ENCODE peak calls at places on chromosomes 4 and X, in eight cellular contexts. One of them, this sample, is unnamed.

GRCh38 chr4:636628-636950 is 11.2 kb downstream of the PDE6B start:
- DNase-seq in ELR: no peak
- DNase-seq in NCI-H2081: no peak
- DNase-seq in amygdala: no peak
- DNase-seq in activated gamma-delta T cell treated with Interleukin-2 at 50 U/mL for 16 hours: no peak
- DNase-seq in activated CD8-positive, alpha-beta memory T cell treated with anti-CD3 and anti-CD28 coated beads for 24 hours: no peak
- DNase-seq in NCI-H1092 treated with DMSO at 0.1 percent for 48 hours: no peak
- DNase-seq in HS-5: no peak
- DNase-seq in this sample: no peak

GRCh38 chrX:50167366-50167765 is 33.4 kb downstream of the AKAP4 start:
- DNase-seq in ELR: no peak
- DNase-seq in NCI-H2081: no peak
- DNase-seq in amygdala: no peak
- DNase-seq in activated gamma-delta T cell treated with Interleukin-2 at 50 U/mL for 16 hours: no peak
- DNase-seq in activated CD8-positive, alpha-beta memory T cell treated with anti-CD3 and anti-CD28 coated beads for 24 hours: no peak
- DNase-seq in NCI-H1092 treated with DMSO at 0.1 percent for 48 hours: no peak
- DNase-seq in HS-5: no peak
- DNase-seq in this sample: no peak

GRCh38 chrX:149638860-149639259 is 7.3 kb upstream of the TMEM185A start:
- DNase-seq in ELR: peak
- DNase-seq in NCI-H2081: no peak
- DNase-seq in amygdala: no peak
- DNase-seq in activated gamma-delta T cell treated with Interleukin-2 at 50 U/mL for 16 hours: no peak
- DNase-seq in activated CD8-positive, alpha-beta memory T cell treated with anti-CD3 and anti-CD28 coated beads for 24 hours: no peak
- DNase-seq in NCI-H1092 treated with DMSO at 0.1 percent for 48 hours: no peak
- DNase-seq in HS-5: peak
- DNase-seq in this sample: no peak

GRCh38 chr4:139509727-139510410 is 46.1 kb downstream of the SETD7 start:
- DNase-seq in ELR: peak
- DNase-seq in NCI-H2081: no peak
- DNase-seq in amygdala: no peak
- DNase-seq in activated gamma-delta T cell treated with Interleukin-2 at 50 U/mL for 16 hours: no peak
- DNase-seq in activated CD8-positive, alpha-beta memory T cell treated with anti-CD3 and anti-CD28 coated beads for 24 hours: no peak
- DNase-seq in NCI-H1092 treated with DMSO at 0.1 percent for 48 hours: peak
- DNase-seq in HS-5: no peak
- DNase-seq in this sample: no peak

GRCh38 chr4:7632341-7632740 is 197.6 kb upstream of the PSAPL1 start:
- DNase-seq in ELR: no peak
- DNase-seq in NCI-H2081: no peak
- DNase-seq in amygdala: no peak
- DNase-seq in activated gamma-delta T cell treated with Interleukin-2 at 50 U/mL for 16 hours: no peak
- DNase-seq in activated CD8-positive, alpha-beta memory T cell treated with anti-CD3 and anti-CD28 coated beads for 24 hours: no peak
- DNase-seq in NCI-H1092 treated with DMSO at 0.1 percent for 48 hours: no peak
- DNase-seq in HS-5: no peak
- DNase-seq in this sample: no peak

GRCh38 chr4:86685401-86685800 is 91.3 kb downstream of the PTPN13 start:
- DNase-seq in ELR: peak
- DNase-seq in NCI-H2081: no peak
- DNase-seq in amygdala: no peak
- DNase-seq in activated gamma-delta T cell treated with Interleukin-2 at 50 U/mL for 16 hours: no peak
- DNase-seq in activated CD8-positive, alpha-beta memory T cell treated with anti-CD3 and anti-CD28 coated beads for 24 hours: no peak
- DNase-seq in NCI-H1092 treated with DMSO at 0.1 percent for 48 hours: no peak
- DNase-seq in HS-5: no peak
- DNase-seq in this sample: peak

GRCh38 chr4:177696438-177696966 is 254.3 kb upstream of the AGA start:
- DNase-seq in ELR: peak
- DNase-seq in NCI-H2081: no peak
- DNase-seq in amygdala: no peak
- DNase-seq in activated gamma-delta T cell treated with Interleukin-2 at 50 U/mL for 16 hours: no peak
- DNase-seq in activated CD8-positive, alpha-beta memory T cell treated with anti-CD3 and anti-CD28 coated beads for 24 hours: no peak
- DNase-seq in NCI-H1092 treated with DMSO at 0.1 percent for 48 hours: no peak
- DNase-seq in HS-5: no peak
- DNase-seq in this sample: peak

GRCh38 chrX:112761239-112762207 is 79.1 kb downstream of the AMOT start:
- DNase-seq in ELR: no peak
- DNase-seq in NCI-H2081: no peak
- DNase-seq in amygdala: no peak
- DNase-seq in activated gamma-delta T cell treated with Interleukin-2 at 50 U/mL for 16 hours: no peak
- DNase-seq in activated CD8-positive, alpha-beta memory T cell treated with anti-CD3 and anti-CD28 coated beads for 24 hours: no peak
- DNase-seq in NCI-H1092 treated with DMSO at 0.1 percent for 48 hours: no peak
- DNase-seq in HS-5: no peak
- DNase-seq in this sample: no peak

GRCh38 chrX:41779058-41779564 is 55.1 kb downstream of the GPR82 start:
- DNase-seq in ELR: peak
- DNase-seq in NCI-H2081: peak
- DNase-seq in amygdala: no peak
- DNase-seq in activated gamma-delta T cell treated with Interleukin-2 at 50 U/mL for 16 hours: no peak
- DNase-seq in activated CD8-positive, alpha-beta memory T cell treated with anti-CD3 and anti-CD28 coated beads for 24 hours: no peak
- DNase-seq in NCI-H1092 treated with DMSO at 0.1 percent for 48 hours: peak
- DNase-seq in HS-5: peak
- DNase-seq in this sample: peak

GRCh38 chr4:155954118-155954503 is 445 bp upstream of the CTSO start:
- DNase-seq in ELR: no peak
- DNase-seq in NCI-H2081: no peak
- DNase-seq in amygdala: no peak
- DNase-seq in activated gamma-delta T cell treated with Interleukin-2 at 50 U/mL for 16 hours: no peak
- DNase-seq in activated CD8-positive, alpha-beta memory T cell treated with anti-CD3 and anti-CD28 coated beads for 24 hours: no peak
- DNase-seq in NCI-H1092 treated with DMSO at 0.1 percent for 48 hours: no peak
- DNase-seq in HS-5: no peak
- DNase-seq in this sample: no peak

GRCh38 chr4:38013461-38014366 is 53.5 kb downstream of the PTTG2 start:
- DNase-seq in ELR: peak
- DNase-seq in NCI-H2081: peak
- DNase-seq in amygdala: no peak
- DNase-seq in activated gamma-delta T cell treated with Interleukin-2 at 50 U/mL for 16 hours: no peak
- DNase-seq in activated CD8-positive, alpha-beta memory T cell treated with anti-CD3 and anti-CD28 coated beads for 24 hours: no peak
- DNase-seq in NCI-H1092 treated with DMSO at 0.1 percent for 48 hours: peak
- DNase-seq in HS-5: no peak
- DNase-seq in this sample: peak

GRCh38 chr4:71396382-71396781 is 57.6 kb downstream of the SLC4A4 start:
- DNase-seq in ELR: peak
- DNase-seq in NCI-H2081: no peak
- DNase-seq in amygdala: no peak
- DNase-seq in activated gamma-delta T cell treated with Interleukin-2 at 50 U/mL for 16 hours: no peak
- DNase-seq in activated CD8-positive, alpha-beta memory T cell treated with anti-CD3 and anti-CD28 coated beads for 24 hours: no peak
- DNase-seq in NCI-H1092 treated with DMSO at 0.1 percent for 48 hours: no peak
- DNase-seq in HS-5: no peak
- DNase-seq in this sample: peak

GRCh38 chr4:16687845-16688244 is 210.6 kb downstream of the LDB2 start:
- DNase-seq in ELR: peak
- DNase-seq in NCI-H2081: no peak
- DNase-seq in amygdala: no peak
- DNase-seq in activated gamma-delta T cell treated with Interleukin-2 at 50 U/mL for 16 hours: no peak
- DNase-seq in activated CD8-positive, alpha-beta memory T cell treated with anti-CD3 and anti-CD28 coated beads for 24 hours: no peak
- DNase-seq in NCI-H1092 treated with DMSO at 0.1 percent for 48 hours: no peak
- DNase-seq in HS-5: no peak
- DNase-seq in this sample: peak

GRCh38 chrX:72393836-72394517 is 88.3 kb upstream of the CITED1 start:
- DNase-seq in ELR: no peak
- DNase-seq in NCI-H2081: no peak
- DNase-seq in amygdala: no peak
- DNase-seq in activated gamma-delta T cell treated with Interleukin-2 at 50 U/mL for 16 hours: no peak
- DNase-seq in activated CD8-positive, alpha-beta memory T cell treated with anti-CD3 and anti-CD28 coated beads for 24 hours: no peak
- DNase-seq in NCI-H1092 treated with DMSO at 0.1 percent for 48 hours: no peak
- DNase-seq in HS-5: no peak
- DNase-seq in this sample: no peak

GRCh38 chrX:28920554-28920953 is 333.3 kb downstream of the IL1RAPL1 start:
- DNase-seq in ELR: no peak
- DNase-seq in NCI-H2081: peak
- DNase-seq in amygdala: no peak
- DNase-seq in activated gamma-delta T cell treated with Interleukin-2 at 50 U/mL for 16 hours: no peak
- DNase-seq in activated CD8-positive, alpha-beta memory T cell treated with anti-CD3 and anti-CD28 coated beads for 24 hours: no peak
- DNase-seq in NCI-H1092 treated with DMSO at 0.1 percent for 48 hours: peak
- DNase-seq in HS-5: no peak
- DNase-seq in this sample: peak

GRCh38 chr4:2285665-2286381 is 23.9 kb upstream of the MXD4 start:
- DNase-seq in ELR: no peak
- DNase-seq in NCI-H2081: no peak
- DNase-seq in amygdala: no peak
- DNase-seq in activated gamma-delta T cell treated with Interleukin-2 at 50 U/mL for 16 hours: no peak
- DNase-seq in activated CD8-positive, alpha-beta memory T cell treated with anti-CD3 and anti-CD28 coated beads for 24 hours: no peak
- DNase-seq in NCI-H1092 treated with DMSO at 0.1 percent for 48 hours: no peak
- DNase-seq in HS-5: no peak
- DNase-seq in this sample: no peak

GRCh38 chrX:13894888-13895564 is 78.1 kb upstream of the GPM6B start:
- DNase-seq in ELR: no peak
- DNase-seq in NCI-H2081: no peak
- DNase-seq in amygdala: no peak
- DNase-seq in activated gamma-delta T cell treated with Interleukin-2 at 50 U/mL for 16 hours: no peak
- DNase-seq in activated CD8-positive, alpha-beta memory T cell treated with anti-CD3 and anti-CD28 coated beads for 24 hours: no peak
- DNase-seq in NCI-H1092 treated with DMSO at 0.1 percent for 48 hours: no peak
- DNase-seq in HS-5: no peak
- DNase-seq in this sample: peak